ENCODE peak calls at places on chromosome 6, in nine cellular contexts. E is H54; F is HCEC 1CT; A is ELR; M is NB4; U is stimulated activated CD4-positive, alpha-beta T cell treated with anti-CD3 and anti-CD28 coated beads, Interleukin-12 subunit alpha, Interleukin-12 subunit beta, amount 100 ng/mL, for 4 hours; T is left ventricle myocardium inferior; C is hippocampal formation; S is MV-4-11. Q is an unnamed sample.

GRCh38 chr6:131980791-131981623 is 29.8 kb upstream of the CCN2 start:
- DNase-seq in E (no peak), F (no peak), A (no peak), M (no peak), U (no peak), T (no peak), C (no peak), S (no peak), Q (no peak)

GRCh38 chr6:1610497-1611321 is 994 bp downstream of the FOXC1 start:
- DNase-seq in E (no peak), F (no peak), A (peak), M (peak), U (no peak), T (no peak), C (no peak), S (no peak), Q (peak)

GRCh38 chr6:100462990-100463684 is 1.6 kb downstream of the SIM1 start:
- DNase-seq in E (no peak), F (no peak), A (peak), M (no peak), U (no peak), T (no peak), C (no peak), S (no peak), Q (no peak)

GRCh38 chr6:110813813-110814487 is 1.3 kb downstream of the CDK19 start:
- DNase-seq in E (no peak), F (no peak), A (peak), M (peak), U (no peak), T (no peak), C (no peak), S (peak), Q (no peak)

GRCh38 chr6:3414704-3415453 is 42.0 kb downstream of the SLC22A23 start:
- DNase-seq in E (no peak), F (no peak), A (peak), M (peak), U (no peak), T (no peak), C (no peak), S (no peak), Q (no peak)

GRCh38 chr6:143620461-143620860 is 57.3 kb upstream of the PHACTR2 start:
- DNase-seq in E (no peak), F (no peak), A (peak), M (no peak), U (no peak), T (no peak), C (no peak), S (peak), Q (no peak)

GRCh38 chr6:27553123-27553904 is 80.4 kb upstream of the ZNF184 start:
- DNase-seq in E (no peak), F (peak), A (peak), M (peak), U (no peak), T (no peak), C (no peak), S (no peak), Q (peak)

GRCh38 chr6:131755597-131755996 is 44.8 kb upstream of the CTAGE9 start:
- DNase-seq in E (no peak), F (peak), A (peak), M (no peak), U (no peak), T (no peak), C (no peak), S (no peak), Q (no peak)

GRCh38 chr6:143545976-143546547 is 34.5 kb upstream of the FUCA2 start:
- DNase-seq in E (no peak), F (no peak), A (peak), M (no peak), U (no peak), T (no peak), C (no peak), S (no peak), Q (no peak)

GRCh38 chr6:42979523-42980177 is 669 bp upstream of the PEX6 start:
- DNase-seq in E (peak), F (peak), A (peak), M (no peak), U (no peak), T (no peak), C (no peak), S (peak), Q (no peak)

GRCh38 chr6:91822581-91822980 is 1235.7 kb upstream of the MAP3K7 start:
- DNase-seq in E (no peak), F (no peak), A (no peak), M (no peak), U (no peak), T (no peak), C (no peak), S (no peak), Q (no peak)

GRCh38 chr6:156396791-156397418 is 380.3 kb upstream of the ARID1B start:
- DNase-seq in E (no peak), F (no peak), A (no peak), M (no peak), U (peak), T (no peak), C (no peak), S (no peak), Q (no peak)

GRCh38 chr6:147407571-147407970 is 100.9 kb upstream of the SAMD5 start:
- DNase-seq in E (no peak), F (no peak), A (no peak), M (no peak), U (no peak), T (no peak), C (no peak), S (no peak), Q (no peak)

GRCh38 chr6:73394577-73395354 is at the start of gene DDX43:
- DNase-seq in E (peak), F (no peak), A (no peak), M (no peak), U (peak), T (peak), C (no peak), S (peak), Q (no peak)

GRCh38 chr6:62344850-62345249 is 58.8 kb upstream of the KHDRBS2 start:
- DNase-seq in E (no peak), F (no peak), A (no peak), M (no peak), U (no peak), T (no peak), C (no peak), S (no peak), Q (no peak)

GRCh38 chr6:43937236-43938177 is 167.5 kb downstream of the VEGFA start:
- DNase-seq in E (no peak), F (no peak), A (no peak), M (no peak), U (no peak), T (peak), C (no peak), S (no peak), Q (no peak)

GRCh38 chr6:38427492-38428210 is 212.1 kb downstream of the BTBD9 start:
- DNase-seq in E (no peak), F (no peak), A (no peak), M (no peak), U (no peak), T (no peak), C (no peak), S (no peak), Q (no peak)

GRCh38 chr6:33604941-33605854 is 15.9 kb upstream of the ITPR3 start:
- DNase-seq in E (no peak), F (peak), A (peak), M (peak), U (no peak), T (no peak), C (no peak), S (peak), Q (no peak)

GRCh38 chr6:38804368-38804767 is 89.3 kb downstream of the DNAH8 start:
- DNase-seq in E (no peak), F (no peak), A (no peak), M (no peak), U (no peak), T (no peak), C (no peak), S (no peak), Q (no peak)

Q was measured in endothelial cell.